ENCODE peak calls at places on chromosomes 13 and 19, in seven cellular contexts. A is GDM1; R is activated T-helper 9 cell treated with anti-CD3 and anti-CD28 coated beads, Interleukin-2, amount 50 U/mL, for 16 hours; B is AG08395; G is astrocyte; I is heart left ventricle; J is ovary. D is an unnamed sample.

GRCh38 chr19:6278740-6279619 is 795 bp downstream of the MLLT1 start:
- DNase-seq in I (no peak), A (no peak), G (no peak), B (no peak), J (peak; percentile 68), R (no peak), D (peak; percentile 70)

GRCh38 chr19:55585658-55586339 is 5.2 kb upstream of the ZNF579 start:
- DNase-seq in A (no peak), I (peak; percentile 91), G (peak; percentile 63), R (peak; percentile 32), B (peak; percentile 52), J (peak; percentile 92), D (peak; percentile 91)

GRCh38 chr19:11481777-11482383 is 1.0 kb upstream of the ELAVL3 start:
- DNase-seq in G (peak; percentile 70), J (peak; percentile 63), R (peak; percentile 57), A (peak; percentile 92), I (peak; percentile 74), B (peak; percentile 91), D (peak; percentile 69)

GRCh38 chr19:17184381-17184841 is 30.7 kb upstream of the USE1 start:
- DNase-seq in R (no peak), I (no peak), A (peak; percentile 13), G (no peak), B (no peak), J (no peak), D (no peak)

GRCh38 chr13:106533101-106533939 is 2.1 kb downstream of the EFNB2 start:
- DNase-seq in J (peak; percentile 86), B (peak; percentile 82), I (peak; percentile 89), G (peak; percentile 69), A (no peak), R (peak; percentile 1), D (peak; percentile 92)

GRCh38 chr19:40907968-40908735 is 26.1 kb upstream of the CYP2A7 start:
- DNase-seq in A (no peak), I (no peak), J (peak; percentile 80), G (no peak), R (peak; percentile 6), B (no peak), D (peak; percentile 68)

GRCh38 chr13:27578121-27579030 is 42.0 kb downstream of the LNX2 start:
- DNase-seq in B (peak; percentile 30), G (peak; percentile 9), J (no peak), R (no peak), I (no peak), A (no peak), D (no peak)

GRCh38 chr13:36548129-36548528 is 115.8 kb downstream of the CCNA1 start:
- DNase-seq in B (no peak), A (no peak), R (no peak), G (no peak), J (no peak), I (peak; percentile 45), D (no peak)

GRCh38 chr19:28934626-28935025 is 278.3 kb downstream of the UQCRFS1 start:
- DNase-seq in A (no peak), I (no peak), B (peak; percentile 61), J (no peak), R (no peak), G (no peak), D (no peak)

GRCh38 chr19:1992759-1993260 is 22.7 kb downstream of the BTBD2 start:
- DNase-seq in R (no peak), A (no peak), I (no peak), G (no peak), J (no peak), B (peak; percentile 44), D (no peak)

GRCh38 chr13:46996316-46996715 is 99.5 kb upstream of the HTR2A start:
- DNase-seq in B (no peak), A (no peak), G (no peak), J (no peak), R (no peak), I (no peak), D (no peak)

D was measured in sciatic nerve.